ENCODE peak calls at places on chromosomes 16 and 17, in five cellular contexts. W, L, V, N and G are unnamed samples.

GRCh38 chr16:28527985-28528384 is 10.8 kb downstream of the NUPR1 start:
- DNase-seq in W (no peak), V (no peak), N (no peak), L (no peak), G (no peak)

GRCh38 chr17:871731-872517 is 89.8 kb downstream of the MRM3 start:
- DNase-seq in W (no peak), N (no peak), V (no peak), L (no peak), G (no peak)

GRCh38 chr17:45431531-45432404 is 902 bp downstream of the ARHGAP27 start:
- DNase-seq in L (peak; percentile 73), N (peak; percentile 77), V (peak; percentile 59), W (peak; percentile 73), G (peak; percentile 62)

GRCh38 chr17:57939797-57940196 is 15.4 kb downstream of the CUEDC1 start:
- DNase-seq in N (no peak), W (peak; percentile 43), L (no peak), V (peak; percentile 95), G (no peak)

GRCh38 chr16:47492428-47493357 is 31.6 kb downstream of the PHKB start:
- DNase-seq in N (no peak), V (peak; percentile 82), L (no peak), W (no peak), G (no peak)

GRCh38 chr17:74928786-74929185 is 4.7 kb downstream of the OTOP2 start:
- DNase-seq in V (no peak), W (no peak), N (no peak), L (no peak), G (no peak)

GRCh38 chr17:17414316-17414937 is 62.4 kb upstream of the MED9 start:
- DNase-seq in L (no peak), V (no peak), N (peak; percentile 61), W (no peak), G (no peak)

GRCh38 chr16:78993342-78993741 is 607.2 kb downstream of the MAF start:
- DNase-seq in N (no peak), W (peak; percentile 80), V (no peak), L (no peak), G (no peak)

GRCh38 chr17:39737761-39738567 is at the start of gene GRB7:
- DNase-seq in V (no peak), W (peak; percentile 86), N (no peak), L (no peak), G (no peak)

GRCh38 chr17:47703191-47703591 is 9.2 kb downstream of the TBKBP1 start:
- DNase-seq in W (no peak), N (no peak), L (peak; percentile 41), V (peak; percentile 37), G (no peak)

GRCh38 chr17:72850410-72850809 is 242.1 kb downstream of the SLC39A11 start:
- DNase-seq in W (no peak), N (peak; percentile 34), L (no peak), V (no peak), G (no peak)

GRCh38 chr17:74244128-74244527 is 29.9 kb upstream of the DNAI2 start:
- DNase-seq in L (no peak), V (no peak), W (no peak), N (no peak), G (no peak)

GRCh38 chr16:24737916-24738594 is 8.6 kb downstream of the TNRC6A start:
- DNase-seq in L (no peak), W (no peak), V (no peak), N (no peak), G (no peak)

GRCh38 chr16:16030449-16030848 is 81.0 kb downstream of the ABCC1 start:
- DNase-seq in V (no peak), W (no peak), N (no peak), L (no peak), G (no peak)

GRCh38 chr17:69947027-69947759 is 127.8 kb upstream of the KCNJ16 start:
- DNase-seq in W (no peak), N (peak; percentile 10), V (no peak), L (no peak), G (no peak)

GRCh38 chr16:1744338-1744840 is 27.0 kb downstream of the NME3 start:
- DNase-seq in L (no peak), W (no peak), V (no peak), N (no peak), G (no peak)

GRCh38 chr16:14007460-14007859 is 63.7 kb upstream of the MRTFB start:
- DNase-seq in L (no peak), V (no peak), N (peak; percentile 72), W (peak; percentile 30), G (no peak)